ENCODE peak calls at places on chromosomes 4 and X, in nine cellular contexts. D, I, Z, X, C, O, R, W and M are unnamed samples. For H3K4me1, the result is how much of the 10 kb centered on the place peaks cover.

GRCh38 chr4:180350866-180351350 is 1892.3 kb upstream of the TENM3 start:
- DNase-seq in Z (no peak), C (no peak), I (no peak), R (no peak), O (no peak), W (no peak), D (no peak), X (no peak), M (no peak)

GRCh38 chrX:39263946-39264483 is 462.8 kb downstream of the MID1IP1 start:
- DNase-seq in C (no peak), Z (no peak), D (no peak), X (no peak), R (no peak), I (no peak), O (no peak), W (no peak), M (no peak)

GRCh38 chrX:146907391-146908240 is 93.1 kb upstream of the CXorf51A start:
- DNase-seq in Z (no peak), R (no peak), D (peak), I (no peak), C (no peak), W (no peak), O (no peak), X (no peak), M (peak)

GRCh38 chrX:102624105-102624504 is 24.8 kb downstream of the ARMCX5 start:
- DNase-seq in R (no peak), Z (no peak), X (peak), D (no peak), I (no peak), O (no peak), W (no peak), C (no peak), M (no peak)

GRCh38 chrX:80430826-80431501 is 10.7 kb downstream of the TENT5D start:
- DNase-seq in Z (no peak), R (no peak), O (no peak), X (no peak), W (peak), C (no peak), I (peak), D (no peak), M (peak)

GRCh38 chrX:22032084-22032483 is at the start of gene PHEX:
- DNase-seq in W (no peak), O (no peak), D (no peak), I (no peak), X (no peak), Z (no peak), C (no peak), R (no peak), M (no peak)

GRCh38 chr4:171334549-171334948 is 478.7 kb upstream of the GALNTL6 start:
- DNase-seq in W (no peak), I (no peak), X (no peak), O (no peak), D (no peak), R (no peak), Z (no peak), C (no peak), M (no peak)

GRCh38 chr4:10697071-10697470 is 12.5 kb upstream of the CLNK start:
- DNase-seq in W (no peak), C (no peak), O (no peak), D (no peak), Z (no peak), R (no peak), X (no peak), I (no peak), M (no peak)

GRCh38 chr4:123640271-123640670 is 243.7 kb downstream of the SPRY1 start:
- DNase-seq in C (no peak), X (no peak), O (no peak), D (no peak), I (no peak), R (no peak), W (no peak), Z (no peak), M (no peak)

GRCh38 chr4:66565796-66566195 is 895.5 kb upstream of the EPHA5 start:
- DNase-seq in C (no peak), W (no peak), D (no peak), X (no peak), R (no peak), I (no peak), O (no peak), Z (no peak), M (no peak)

GRCh38 chr4:152528060-152528459 is 7.8 kb downstream of the FBXW7 start:
- DNase-seq in W (no peak), I (no peak), D (no peak), Z (no peak), C (no peak), X (no peak), O (no peak), R (no peak), M (no peak)

GRCh38 chr4:186307916-186308315 is 41.9 kb downstream of the F11 start:
- DNase-seq in C (no peak), R (no peak), I (no peak), O (no peak), Z (no peak), W (no peak), D (no peak), X (no peak), M (no peak)

GRCh38 chr4:145406970-145407369 is 74.7 kb upstream of the SMAD1 start:
- DNase-seq in D (no peak), W (no peak), C (no peak), O (no peak), X (no peak), R (no peak), Z (no peak), I (no peak), M (no peak)

GRCh38 chr4:18185491-18185890 is 163.9 kb upstream of the LCORL start:
- DNase-seq in Z (no peak), R (no peak), I (no peak), C (no peak), O (no peak), D (no peak), X (no peak), W (no peak), M (no peak)

GRCh38 chr4:1783011-1783410 is 10.1 kb upstream of the FGFR3 start:
- DNase-seq in O (no peak), W (no peak), C (no peak), X (no peak), R (no peak), Z (no peak), I (no peak), D (no peak), M (no peak)

GRCh38 chrX:11406109-11406755 is 113.0 kb downstream of the AMELX start:
- DNase-seq in C (no peak), Z (no peak), X (no peak), D (no peak), O (no peak), W (no peak), I (no peak), R (no peak), M (no peak)

GRCh38 chr4:40587351-40587750 is 42.3 kb downstream of the RBM47 start:
- DNase-seq in D (no peak), X (no peak), R (no peak), O (no peak), Z (no peak), C (no peak), I (no peak), W (no peak), M (no peak)

GRCh38 chrX:150688911-150689451 is 4.2 kb upstream of the MTMR1 start:
- DNase-seq in O (no peak), W (no peak), Z (no peak), D (no peak), R (no peak), X (no peak), I (peak), C (no peak), M (peak)

GRCh38 chr4:122997463-122998101 is 75.2 kb upstream of the NUDT6 start:
- DNase-seq in O (no peak), W (no peak), R (no peak), Z (no peak), C (no peak), D (no peak), I (no peak), X (no peak), M (no peak)

GRCh38 chr4:1210241-1210841 is 38.0 kb upstream of the SPON2 start:
- DNase-seq in Z (peak), O (peak), D (peak), C (no peak), X (no peak), R (no peak), W (no peak), I (no peak), M (no peak)

GRCh38 chrX:44400588-44400987 is 57.1 kb upstream of the EFHC2 start:
- DNase-seq in I (no peak), C (no peak), D (no peak), X (no peak), O (no peak), Z (no peak), W (no peak), R (no peak), M (no peak)

DNA sequence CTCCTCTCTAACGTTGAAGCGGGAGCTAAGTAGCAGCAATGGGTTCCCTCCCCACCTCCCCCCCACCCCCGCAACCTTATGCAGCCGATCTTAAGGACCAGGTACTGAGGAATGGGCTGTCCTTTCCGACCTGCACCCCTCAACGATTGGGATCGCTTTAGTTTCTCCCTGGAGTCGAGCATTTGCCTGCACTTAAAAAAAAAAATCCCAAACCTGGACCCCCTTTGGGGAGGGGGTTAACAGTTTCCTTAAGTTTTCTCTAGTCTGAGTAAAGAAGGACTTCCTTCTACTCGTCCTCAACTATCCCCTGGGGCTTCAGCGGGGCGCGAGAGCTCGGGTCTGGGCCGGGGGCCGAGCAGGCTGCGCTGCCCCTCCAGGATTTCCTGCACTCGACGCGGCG is 25.7 kb upstream of the BCORL1 start:
- DNase-seq in I (no peak), X (no peak), W (no peak), C (no peak), D (no peak), O (no peak), Z (no peak), R (no peak), M (no peak)
- H3K4me1 ChIP-seq in I (under half), X (under half), W (half or more), C (under half), D (under half), O (under half), Z (under half), R (under half), M (under half)

GRCh38 chr4:87011340-87012034 is 76.7 kb downstream of the AFF1 start:
- DNase-seq in O (no peak), R (no peak), D (no peak), Z (no peak), X (peak), C (no peak), W (no peak), I (peak), M (peak)

GRCh38 chr4:87009095-87009648 is 74.4 kb downstream of the AFF1 start:
- DNase-seq in X (no peak), W (peak), R (no peak), I (no peak), D (no peak), C (no peak), O (no peak), Z (no peak), M (no peak)

GRCh38 chr4:87012265-87012953 is 77.6 kb downstream of the AFF1 start:
- DNase-seq in R (peak), I (no peak), Z (no peak), X (no peak), W (no peak), O (no peak), D (no peak), C (no peak), M (no peak)

GRCh38 chr4:87007345-87008181 is 72.8 kb downstream of the AFF1 start:
- DNase-seq in W (peak), X (peak), O (peak), D (peak), C (peak), Z (peak), I (peak), R (peak), M (peak)

GRCh38 chr4:87010192-87010591 is 75.4 kb downstream of the AFF1 start:
- DNase-seq in R (no peak), I (no peak), W (no peak), O (no peak), Z (no peak), D (no peak), C (no peak), X (no peak), M (no peak)
- H3K4me1 ChIP-seq in R (half or more), I (half or more), W (half or more), O (under half), Z (half or more), D (under half), C (under half), X (under half), M (under half)

DNA sequence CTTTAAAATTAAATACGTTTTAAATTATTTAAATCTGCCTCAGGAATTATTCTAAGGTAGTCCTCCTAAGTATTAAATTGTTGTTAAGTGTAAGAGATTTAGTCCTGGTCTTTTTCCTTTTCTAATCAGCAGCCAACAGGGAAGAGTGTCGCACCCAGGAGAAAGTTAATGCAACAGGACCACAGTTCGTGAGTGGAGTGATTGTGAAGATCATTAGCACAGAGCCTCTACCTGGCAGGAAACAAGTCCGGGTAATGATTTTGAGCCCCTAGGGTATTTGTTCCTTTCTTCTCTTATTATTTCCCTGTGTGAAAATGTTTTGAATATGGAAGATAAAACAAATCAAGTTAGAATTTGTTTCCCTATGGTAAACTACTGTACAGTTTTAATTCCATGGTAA is 13.4 kb downstream of the LARP7 start:
- DNase-seq in X (no peak), C (no peak), D (no peak), R (no peak), I (peak), Z (no peak), O (no peak), W (no peak), M (peak)
- H3K4me1 ChIP-seq in X (under half), C (under half), D (under half), R (under half), I (under half), Z (under half), O (under half), W (under half), M (under half)

DNA sequence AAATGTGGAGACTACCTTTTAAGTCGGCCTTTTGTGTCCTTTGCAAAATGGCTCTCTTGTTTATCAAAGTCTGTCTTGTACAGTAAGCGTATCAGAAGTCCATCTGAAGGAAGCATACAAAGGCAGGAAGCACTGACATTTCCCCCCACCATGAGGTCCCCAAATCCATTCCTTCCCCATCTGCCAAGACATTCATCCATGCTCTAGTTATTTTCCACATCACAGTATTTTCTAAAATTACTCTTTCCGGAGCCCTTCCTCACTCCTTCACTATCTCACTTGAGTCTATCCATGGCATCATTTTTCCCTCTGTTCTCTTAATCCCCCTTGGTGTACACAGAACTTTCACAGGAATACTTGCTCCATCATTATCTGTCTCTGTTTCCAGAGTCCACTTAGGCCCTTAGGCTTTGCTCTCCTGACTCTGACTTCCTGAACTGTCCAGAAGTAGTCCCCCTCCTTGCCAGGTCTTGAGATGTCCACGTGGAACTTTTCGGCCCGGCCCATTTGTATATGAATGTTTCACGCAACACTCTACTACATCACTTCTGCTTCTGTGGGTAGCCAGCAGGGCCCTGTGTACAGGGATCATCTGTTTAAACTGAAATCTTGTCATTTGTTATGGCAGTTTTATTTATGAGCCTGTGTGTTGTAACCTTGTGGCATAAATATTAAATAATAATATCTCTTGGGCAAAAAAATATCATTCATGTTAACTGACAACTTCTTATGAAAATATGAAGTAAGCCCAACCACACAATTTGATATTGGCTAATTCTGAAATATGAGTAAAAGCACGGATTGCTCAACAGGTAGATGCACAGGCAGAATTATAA is 2.0 kb downstream of the SEL1L3 start:
- DNase-seq in X (no peak), O (no peak), D (no peak), C (no peak), I (no peak), Z (peak), R (peak), W (peak), M (no peak)
- H3K4me1 ChIP-seq in X (under half), O (under half), D (under half), C (under half), I (under half), Z (under half), R (half or more), W (half or more), M (under half)